ENCODE peak calls at places on chromosomes 4 and X, in ten cellular contexts. W is breast epithelium, U is left ventricle myocardium inferior, J is fibroblast of the aortic adventitia, T is heart left ventricle, A is left lung, L is lower lobe of right lung, E is tibial artery, B is adrenal gland, Q is transverse colon. H is an unnamed sample.

GRCh38 chr4:176824645-176825366 is 32.1 kb upstream of the VEGFC start:
- DNase-seq in B (no peak), L (no peak), A (peak), U (no peak), E (no peak), W (no peak), J (no peak), T (no peak), Q (no peak), H (no peak)

GRCh38 chr4:183322326-183322725 is at the start of gene CLDN24:
- DNase-seq in W (no peak), J (no peak), L (no peak), E (no peak), T (no peak), B (no peak), U (no peak), Q (no peak), A (no peak), H (no peak)

GRCh38 chr4:171626554-171626953 is 186.7 kb upstream of the GALNTL6 start:
- DNase-seq in T (no peak), A (no peak), J (no peak), W (no peak), B (no peak), L (no peak), U (no peak), Q (no peak), E (no peak), H (no peak)

GRCh38 chr4:169252339-169253086 is 18.2 kb downstream of the SH3RF1 start:
- DNase-seq in E (no peak), L (no peak), J (no peak), A (no peak), T (no peak), U (no peak), Q (no peak), B (no peak), W (no peak), H (peak)

GRCh38 chr4:86670739-86671138 is 76.6 kb downstream of the PTPN13 start:
- DNase-seq in B (no peak), W (no peak), A (no peak), Q (no peak), L (no peak), T (no peak), U (no peak), J (peak), E (no peak), H (peak)

GRCh38 chr4:140103676-140104075 is 50.3 kb downstream of the MAML3 start:
- DNase-seq in Q (no peak), E (no peak), U (no peak), J (peak), T (no peak), B (no peak), W (no peak), L (no peak), A (no peak), H (peak)

GRCh38 chr4:38686682-38687081 is 22.7 kb downstream of the KLF3 start:
- DNase-seq in Q (no peak), L (no peak), T (no peak), A (no peak), J (no peak), B (no peak), W (no peak), U (no peak), E (no peak), H (no peak)

GRCh38 chrX:106863697-106864096 is 39.4 kb downstream of the RIPPLY1 start:
- DNase-seq in A (no peak), E (no peak), W (no peak), L (no peak), J (no peak), B (no peak), T (no peak), Q (no peak), U (no peak), H (no peak)

GRCh38 chrX:75746891-75747639 is 38.0 kb downstream of the MAGEE2 start:
- DNase-seq in J (peak), W (peak), E (no peak), B (peak), Q (peak), T (peak), U (peak), L (peak), A (no peak), H (peak)

GRCh38 chr4:74874785-74875367 is 58.0 kb upstream of the PARM1 start:
- DNase-seq in L (no peak), B (peak), Q (no peak), A (no peak), W (no peak), T (no peak), E (no peak), J (peak), U (no peak), H (peak)

GRCh38 chr4:88765729-88766128 is 68.1 kb upstream of the NAP1L5 start:
- DNase-seq in W (no peak), T (peak), U (peak), A (no peak), J (peak), E (peak), Q (no peak), L (no peak), B (peak), H (peak)

GRCh38 chr4:61541474-61541873 is 341.3 kb downstream of the ADGRL3 start:
- DNase-seq in E (no peak), L (no peak), A (no peak), J (no peak), W (no peak), B (no peak), Q (no peak), U (no peak), T (no peak), H (no peak)

GRCh38 chr4:155134136-155134535 is 74.3 kb upstream of the NPY2R start:
- DNase-seq in J (no peak), L (no peak), U (no peak), E (no peak), Q (no peak), A (no peak), T (no peak), B (no peak), W (no peak), H (no peak)

GRCh38 chr4:24701683-24702082 is 93.7 kb upstream of the SOD3 start:
- DNase-seq in U (no peak), W (no peak), A (no peak), L (no peak), Q (no peak), J (no peak), E (no peak), B (no peak), T (no peak), H (no peak)

GRCh38 chrX:108160309-108160708 is 68.7 kb downstream of the ATG4A start:
- DNase-seq in J (no peak), L (no peak), T (no peak), Q (no peak), A (no peak), E (no peak), U (no peak), B (no peak), W (no peak), H (no peak)

GRCh38 chr4:184951668-184952160 is 66.6 kb upstream of the HELT start:
- DNase-seq in L (no peak), J (no peak), B (peak), T (no peak), Q (no peak), W (no peak), A (no peak), U (no peak), E (no peak), H (no peak)

GRCh38 chr4:145130130-145130529 is 32.0 kb downstream of the ABCE1 start:
- DNase-seq in B (no peak), J (no peak), Q (no peak), L (no peak), U (no peak), E (no peak), A (no peak), W (no peak), T (no peak), H (no peak)

GRCh38 chr4:150096625-150097024 is 18.4 kb downstream of the DCLK2 start:
- DNase-seq in W (no peak), E (no peak), A (no peak), L (no peak), J (no peak), U (no peak), B (no peak), T (no peak), Q (no peak), H (no peak)

GRCh38 chr4:145492376-145492775 is 10.7 kb downstream of the SMAD1 start:
- DNase-seq in A (no peak), W (no peak), B (no peak), T (no peak), U (no peak), E (no peak), L (no peak), J (no peak), Q (peak), H (no peak)

GRCh38 chr4:150582101-150582565 is at the start of gene MAB21L2:
- DNase-seq in L (no peak), B (no peak), T (no peak), U (no peak), J (no peak), A (no peak), Q (no peak), E (no peak), W (no peak), H (no peak)

GRCh38 chr4:85370400-85371032 is 104.4 kb upstream of the ARHGAP24 start:
- DNase-seq in A (no peak), T (peak), J (peak), U (no peak), W (no peak), B (peak), Q (peak), L (no peak), E (no peak), H (peak)

GRCh38 chr4:99847362-99847976 is 30.8 kb downstream of the DAPP1 start:
- DNase-seq in T (no peak), W (no peak), L (no peak), E (no peak), Q (no peak), A (no peak), B (no peak), U (no peak), J (no peak), H (no peak)

GRCh38 chrX:120137439-120137838 is 21.0 kb upstream of the RHOXF2 start:
- DNase-seq in Q (no peak), B (no peak), L (no peak), E (no peak), J (peak), U (no peak), A (no peak), T (no peak), W (no peak), H (no peak)

GRCh38 chr4:117773067-117773946 is 261.0 kb upstream of the NDST3 start:
- DNase-seq in U (no peak), J (no peak), T (no peak), L (no peak), W (no peak), B (no peak), A (no peak), E (no peak), Q (peak), H (no peak)

GRCh38 chr4:123952530-123953274 is 556.1 kb downstream of the SPRY1 start:
- DNase-seq in A (no peak), B (no peak), E (no peak), Q (no peak), U (no peak), T (no peak), L (no peak), J (peak), W (no peak), H (peak)

GRCh38 chrX:153603131-153603656 is 4.3 kb upstream of the CCNQ start:
- DNase-seq in T (no peak), L (no peak), A (no peak), W (no peak), J (no peak), U (no peak), E (no peak), Q (no peak), B (no peak), H (no peak)
- H3K4me3 ChIP-seq in T (no peak), L (no peak), A (no peak), W (no peak), J (no peak), U (no peak), E (no peak), Q (no peak), B (no peak), H (no peak)

DNA sequence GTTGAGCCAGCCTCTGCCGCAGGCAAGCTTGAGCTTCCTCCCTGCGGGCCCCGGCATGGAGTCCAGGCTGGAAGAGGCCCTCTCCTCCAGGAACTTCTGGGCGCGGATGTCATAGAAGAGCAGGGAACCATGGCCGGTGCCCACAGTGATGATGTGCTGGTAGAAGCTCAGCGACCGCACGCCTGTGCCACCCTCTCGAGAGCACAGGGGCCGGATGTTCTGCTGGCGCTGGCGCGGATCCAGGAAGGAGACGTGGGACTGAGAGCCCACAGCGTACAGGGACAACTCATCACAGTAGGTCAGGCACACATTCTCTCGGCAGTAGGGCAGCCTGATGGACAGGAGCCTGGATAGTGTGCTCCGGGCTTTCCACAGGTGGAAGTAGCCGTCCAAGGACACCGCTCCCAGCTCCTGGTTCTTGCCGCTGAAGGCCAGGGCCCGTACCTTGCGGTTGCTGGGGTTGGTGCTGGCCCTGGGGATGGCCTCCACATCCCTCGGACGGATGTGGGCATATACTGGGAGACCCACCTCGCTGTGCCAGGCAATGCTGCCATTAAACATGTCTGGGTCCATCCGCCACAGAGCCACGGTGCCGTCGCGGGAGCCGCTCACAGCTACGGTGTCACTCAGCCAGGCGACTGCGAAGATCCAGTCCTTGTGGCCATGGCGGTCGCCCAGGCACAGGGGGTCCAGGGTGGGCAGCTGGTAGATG is 1.2 kb downstream of the DCAF12L2 start:
- DNase-seq in J (no peak), W (no peak), B (no peak), A (no peak), T (no peak), Q (no peak), U (no peak), L (no peak), E (no peak), H (no peak)
- H3K4me3 ChIP-seq in J (no peak), W (no peak), B (no peak), A (no peak), T (no peak), Q (no peak), U (no peak), L (no peak), E (no peak), H (no peak)

DNA sequence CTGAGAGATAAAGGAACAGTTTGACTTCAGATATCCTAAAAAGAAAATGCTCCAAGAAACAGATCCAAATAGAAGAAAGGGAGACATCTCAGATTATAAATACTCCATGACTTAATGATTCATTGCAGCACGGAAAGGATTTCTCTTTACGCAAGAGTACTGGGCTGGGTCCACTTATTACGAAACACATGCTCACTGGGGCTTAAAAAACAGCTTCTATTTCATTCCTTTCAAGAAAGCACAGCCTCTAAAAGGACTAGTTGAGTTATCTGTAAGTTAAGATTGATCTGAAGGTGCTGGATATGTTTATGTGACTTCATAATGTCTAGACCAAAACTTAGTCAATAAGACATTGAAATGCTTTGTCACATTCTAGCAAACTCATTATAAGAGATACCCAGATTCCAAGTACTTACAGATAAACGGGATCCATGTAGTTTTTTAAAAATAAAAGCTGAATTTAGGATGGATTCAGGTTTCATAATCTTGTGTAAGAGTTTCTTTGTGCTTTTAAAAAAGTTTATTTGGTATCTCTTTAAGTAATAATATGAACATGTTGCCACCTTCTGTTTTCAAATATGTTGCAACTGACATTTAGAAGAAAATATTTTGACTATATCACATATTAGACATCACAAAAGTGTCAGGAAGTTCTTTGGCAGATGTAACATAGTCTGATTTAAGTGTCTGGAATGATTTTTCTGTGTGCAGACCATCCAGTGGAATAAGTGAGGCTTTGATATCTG is 109.5 kb upstream of the MYOZ2 start:
- DNase-seq in J (peak), Q (peak), T (peak), B (peak), E (peak), W (no peak), U (no peak), L (no peak), A (no peak), H (peak)
- H3K4me3 ChIP-seq in J (no peak), Q (peak), T (peak), B (no peak), E (peak), W (peak), U (peak), L (no peak), A (peak), H (peak)

DNA sequence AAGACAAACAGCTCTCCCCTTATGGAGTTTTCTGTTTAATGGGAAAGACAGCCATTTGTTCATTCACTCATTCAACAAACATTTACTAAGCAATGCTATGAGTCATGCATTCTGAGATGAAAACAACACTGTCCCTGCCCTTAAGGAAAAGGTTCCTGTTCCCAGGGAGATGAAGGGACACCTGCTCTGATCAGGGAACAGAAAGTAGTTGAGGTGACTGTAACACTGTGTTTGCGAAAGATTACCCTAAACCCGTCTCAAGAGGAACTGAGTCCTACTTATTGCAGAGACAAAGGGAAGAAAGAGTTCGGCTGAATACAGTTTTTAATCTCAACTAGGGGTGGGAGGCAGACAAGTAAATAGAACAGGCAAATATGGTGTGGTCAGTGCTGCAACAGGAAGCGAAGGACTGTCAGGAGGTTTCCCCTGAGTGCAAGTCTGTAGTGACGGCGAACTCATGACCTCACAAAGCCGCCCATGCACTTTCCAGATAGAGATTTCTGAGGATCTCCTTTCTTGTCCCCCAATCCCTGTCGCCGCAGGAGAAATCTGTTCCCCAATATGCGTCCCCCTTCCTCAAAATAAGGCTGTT is 712 bp downstream of the STX18 start:
- DNase-seq in U (no peak), W (no peak), Q (peak), L (peak), E (no peak), B (peak), A (peak), J (peak), T (peak), H (peak)
- H3K4me3 ChIP-seq in U (peak), W (peak), Q (peak), L (peak), E (peak), B (peak), A (peak), J (peak), T (peak), H (peak)

GRCh38 chr4:78244691-78245485 is 187.8 kb downstream of the FRAS1 start:
- DNase-seq in E (no peak), B (no peak), T (no peak), Q (no peak), W (no peak), J (no peak), L (no peak), U (no peak), A (no peak), H (peak)
- H3K4me3 ChIP-seq in E (no peak), B (no peak), T (no peak), Q (no peak), W (no peak), J (no peak), L (no peak), U (no peak), A (no peak), H (no peak)

DNA sequence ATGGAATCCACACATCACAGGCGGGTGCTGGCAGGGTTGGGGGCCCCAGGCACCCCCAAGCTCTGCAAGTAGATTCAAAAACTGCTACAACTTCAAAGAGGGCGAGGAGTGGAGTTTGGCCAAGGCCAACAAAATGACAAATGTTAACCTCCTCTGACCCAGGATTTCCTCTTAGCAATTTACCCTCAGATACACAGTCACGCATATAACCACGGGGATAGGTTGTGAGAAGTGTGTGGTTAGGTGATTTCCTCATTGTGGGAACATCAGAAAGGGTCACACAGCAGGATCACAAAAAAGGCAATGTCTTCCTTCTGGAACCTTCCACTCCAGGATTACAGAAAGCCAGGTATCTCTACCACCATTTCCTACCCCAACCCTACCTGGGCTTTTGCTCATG is 62.4 kb downstream of the C4orf50 start:
- DNase-seq in E (no peak), J (no peak), W (no peak), B (no peak), T (no peak), Q (no peak), A (no peak), L (no peak), U (no peak), H (no peak)
- H3K4me3 ChIP-seq in E (no peak), J (no peak), W (no peak), B (no peak), T (no peak), Q (no peak), A (no peak), L (no peak), U (no peak), H (no peak)

DNA sequence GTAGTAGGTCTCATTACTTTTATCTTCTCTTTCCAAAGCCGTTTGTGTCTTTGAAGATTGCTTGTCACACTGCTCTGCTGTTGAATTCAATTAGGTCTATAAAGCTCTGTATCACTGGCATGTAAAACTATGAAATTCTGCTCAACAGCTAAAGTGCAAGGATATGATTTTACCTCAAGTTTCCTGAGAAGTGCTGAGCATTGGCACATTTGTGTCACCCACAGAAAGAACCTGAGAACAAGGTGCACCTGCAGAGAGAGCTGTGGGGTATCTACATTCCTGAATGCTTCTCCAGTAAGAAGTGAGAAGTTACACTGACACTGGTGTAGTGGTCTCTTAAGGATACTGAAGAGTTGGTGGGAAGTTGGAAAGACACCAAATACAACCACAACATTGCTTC is 274.0 kb downstream of the INPP4B start:
- DNase-seq in L (no peak), Q (no peak), J (no peak), U (no peak), E (no peak), B (no peak), A (no peak), W (no peak), T (no peak), H (no peak)
- H3K4me3 ChIP-seq in L (no peak), Q (no peak), J (no peak), U (no peak), E (no peak), B (no peak), A (no peak), W (no peak), T (no peak), H (no peak)

GRCh38 chr4:5156677-5157076 is 105.4 kb downstream of the STK32B start:
- DNase-seq in B (no peak), L (no peak), U (no peak), W (no peak), Q (no peak), T (no peak), E (no peak), A (no peak), J (no peak), H (no peak)
- H3K4me3 ChIP-seq in B (no peak), L (no peak), U (no peak), W (no peak), Q (no peak), T (no peak), E (no peak), A (no peak), J (no peak), H (no peak)